ENCODE peak calls at places on chromosomes 6 and 20, in seven cellular contexts. J is head of caudate nucleus; X is stimulated activated CD8-positive, alpha-beta memory T cell treated with anti-CD3 and anti-CD28 coated beads, Interleukin-15, amount 100 ng/mL, for 24 hours; O is T-helper 2 cell; D is sciatic nerve; B is Right ventricle myocardium superior; P is iris pigment epithelial cell. E is an unnamed sample.

GRCh38 chr6:32973934-32974333 is 5.5 kb downstream of the BRD2 start:
- DNase-seq in D (no peak), P (peak), J (no peak), B (no peak), X (no peak), O (peak), E (no peak)

GRCh38 chr20:40717343-40717865 is 28.4 kb upstream of the MAFB start:
- DNase-seq in P (no peak), J (no peak), X (no peak), D (no peak), B (no peak), O (no peak), E (no peak)

GRCh38 chr6:57242505-57242904 is 20.4 kb upstream of the RAB23 start:
- DNase-seq in J (no peak), D (no peak), X (no peak), P (peak), B (no peak), O (no peak), E (no peak)

GRCh38 chr20:3760980-3761379 is 6.6 kb downstream of the ADISSP start:
- DNase-seq in X (no peak), J (no peak), O (no peak), D (no peak), B (no peak), P (no peak), E (no peak)

GRCh38 chr6:167044696-167045095 is 45.5 kb downstream of the CEP43 start:
- DNase-seq in J (no peak), D (no peak), X (no peak), B (no peak), O (no peak), P (no peak), E (no peak)

GRCh38 chr6:14601490-14601889 is 483.9 kb downstream of the CD83 start:
- DNase-seq in B (no peak), P (no peak), D (no peak), O (no peak), X (no peak), J (no peak), E (peak)

GRCh38 chr6:70289299-70289698 is 13.6 kb downstream of the COL9A1 start:
- DNase-seq in J (no peak), O (no peak), P (no peak), X (no peak), B (no peak), D (no peak), E (no peak)

GRCh38 chr6:105968230-105968954 is 117.7 kb upstream of the PRDM1 start:
- DNase-seq in J (no peak), D (no peak), P (no peak), B (no peak), O (no peak), X (no peak), E (no peak)

GRCh38 chr6:113315879-113316278 is 541.3 kb upstream of the MARCKS start:
- DNase-seq in P (no peak), J (no peak), O (no peak), X (no peak), B (no peak), D (no peak), E (no peak)

GRCh38 chr20:48861444-48861843 is 33.6 kb upstream of the PREX1 start:
- DNase-seq in O (no peak), P (no peak), B (no peak), J (no peak), X (no peak), D (no peak), E (no peak)

GRCh38 chr6:168371989-168372711 is 52.6 kb upstream of the DACT2 start:
- DNase-seq in J (no peak), O (no peak), X (no peak), D (no peak), B (peak), P (no peak), E (no peak)

GRCh38 chr20:32333181-32333987 is 24.7 kb upstream of the ASXL1 start:
- DNase-seq in B (no peak), D (no peak), J (no peak), X (no peak), O (no peak), P (no peak), E (no peak)

GRCh38 chr20:4017051-4017702 is 1.8 kb upstream of the RNF24 start:
- DNase-seq in X (no peak), B (no peak), P (no peak), O (no peak), J (no peak), D (no peak), E (no peak)

GRCh38 chr20:51643390-51643789 is 100.9 kb upstream of the NFATC2 start:
- DNase-seq in J (no peak), B (no peak), P (no peak), X (no peak), D (no peak), O (no peak), E (no peak)

GRCh38 chr6:35833534-35833933 is 28.4 kb downstream of the LHFPL5 start:
- DNase-seq in D (no peak), J (no peak), X (no peak), B (no peak), O (no peak), P (peak), E (no peak)

GRCh38 chr20:57272883-57273282 is 6.4 kb upstream of the BMP7 start:
- DNase-seq in O (no peak), B (no peak), D (no peak), X (no peak), J (no peak), P (no peak), E (no peak)

GRCh38 chr6:35287671-35288396 is 9.8 kb upstream of the DEF6 start:
- DNase-seq in D (no peak), X (no peak), O (no peak), B (no peak), P (peak), J (no peak), E (no peak)

GRCh38 chr6:135505648-135506047 is 8.1 kb upstream of the AHI1 start:
- DNase-seq in X (no peak), O (no peak), D (no peak), J (no peak), B (no peak), P (no peak), E (no peak)

GRCh38 chr20:37309941-37310590 is 20.6 kb downstream of the MANBAL start:
- DNase-seq in D (peak), O (no peak), P (no peak), B (no peak), J (no peak), X (no peak), E (peak)

GRCh38 chr20:25065625-25066338 is 7.8 kb upstream of the ACSS1 start:
- DNase-seq in D (peak), X (no peak), J (peak), P (peak), B (peak), O (peak), E (peak)

GRCh38 chr6:141359953-141360352 is 772.8 kb upstream of the GJE1 start:
- DNase-seq in P (peak), O (no peak), X (no peak), D (no peak), B (no peak), J (peak), E (no peak)